ENCODE peak calls at places on chromosomes 2 and 18, in eight cellular contexts. S is GM23248, W is neural progenitor cell, K is SJCRH30, N is PC-9, A is sigmoid colon, V is thoracic aorta, F is kidney. G is an unnamed sample.

GRCh38 chr2:224870341-224870740 is 154.2 kb upstream of the CCDC195 start:
- DNase-seq in K (no peak), F (no peak), W (no peak), S (peak; percentile 44), A (no peak), V (no peak), N (no peak), G (no peak)

GRCh38 chr18:2538236-2538635 is 33.1 kb downstream of the METTL4 start:
- DNase-seq in N (no peak), A (no peak), W (no peak), F (no peak), K (no peak), S (no peak), V (no peak), G (no peak)

GRCh38 chr2:75406138-75406537 is 154.6 kb downstream of the EVA1A start:
- DNase-seq in W (peak; percentile 50), N (no peak), A (no peak), K (no peak), F (no peak), S (no peak), V (no peak), G (no peak)

GRCh38 chr18:55262021-55262560 is 302.8 kb upstream of the CCDC68 start:
- DNase-seq in V (no peak), W (no peak), F (no peak), S (no peak), A (no peak), K (no peak), N (no peak), G (no peak)

GRCh38 chr2:20668871-20669475 is 2.0 kb downstream of the GDF7 start:
- DNase-seq in V (no peak), S (no peak), W (peak; percentile 26), F (no peak), K (no peak), N (no peak), A (no peak), G (no peak)

GRCh38 chr18:35458271-35458670 is 39.5 kb downstream of the INO80C start:
- DNase-seq in A (no peak), V (no peak), K (no peak), S (no peak), F (no peak), N (peak; percentile 41), W (no peak), G (no peak)

GRCh38 chr2:140506606-140507005 is 1624.2 kb downstream of the LRP1B start:
- DNase-seq in W (no peak), A (no peak), F (no peak), V (no peak), N (no peak), K (no peak), S (peak; percentile 90), G (no peak)

GRCh38 chr2:1051585-1051984 is 100.9 kb downstream of the SNTG2 start:
- DNase-seq in V (no peak), A (no peak), S (no peak), F (no peak), N (no peak), K (no peak), W (no peak), G (no peak)

GRCh38 chr2:217886720-217887309 is 116.0 kb downstream of the TNS1 start:
- DNase-seq in K (peak; percentile 82), V (no peak), F (peak; percentile 84), S (peak; percentile 83), W (peak; percentile 87), N (peak; percentile 29), A (peak; percentile 92), G (peak; percentile 79)

GRCh38 chr2:188596054-188596453 is 304.4 kb downstream of the GULP1 start:
- DNase-seq in A (no peak), F (no peak), W (no peak), N (no peak), S (no peak), K (no peak), V (no peak), G (no peak)

GRCh38 chr18:63951302-63951705 is 2.2 kb downstream of the HMSD start:
- DNase-seq in S (peak; percentile 63), A (no peak), W (no peak), F (no peak), N (no peak), K (no peak), V (no peak), G (no peak)

GRCh38 chr2:230582851-230583283 is 129.8 kb upstream of the CAB39 start:
- DNase-seq in V (no peak), S (no peak), K (no peak), F (no peak), W (no peak), A (no peak), N (no peak), G (no peak)

GRCh38 chr2:191554240-191554639 is 123.7 kb upstream of the NABP1 start:
- DNase-seq in K (no peak), V (no peak), F (no peak), S (no peak), A (no peak), N (no peak), W (no peak), G (no peak)

GRCh38 chr2:149363953-149364352 is 33.6 kb downstream of the LYPD6 start:
- DNase-seq in A (no peak), K (no peak), W (peak; percentile 45), N (no peak), S (peak; percentile 27), V (no peak), F (no peak), G (no peak)

GRCh38 chr2:47134386-47135090 is 20.6 kb downstream of the STPG4 start:
- DNase-seq in N (no peak), W (no peak), A (no peak), V (no peak), F (no peak), K (no peak), S (peak; percentile 21), G (no peak)
- H3K4me1 ChIP-seq in N (peaks cover 9% of the 10 kb centered on the region), W (no peaks in the 10 kb centered on the region), A (no peaks in the 10 kb centered on the region), V (no peaks in the 10 kb centered on the region), F (no peaks in the 10 kb centered on the region), K (peaks cover 17% of the 10 kb centered on the region), S (no peaks in the 10 kb centered on the region), G (peaks cover 1% of the 10 kb centered on the region)

GRCh38 chr18:8498905-8499304 is 110.3 kb upstream of the RAB12 start:
- DNase-seq in S (no peak), K (no peak), A (peak; percentile 33), V (no peak), N (no peak), W (no peak), F (no peak), G (no peak)
- H3K9me3 ChIP-seq in S (no peaks in the 10 kb centered on the region), K (no peaks in the 10 kb centered on the region), A (no peaks in the 10 kb centered on the region), V (no peaks in the 10 kb centered on the region), N (peaks cover 3% of the 10 kb centered on the region), W (no peaks in the 10 kb centered on the region), F (no peaks in the 10 kb centered on the region), G (no peaks in the 10 kb centered on the region)

DNA sequence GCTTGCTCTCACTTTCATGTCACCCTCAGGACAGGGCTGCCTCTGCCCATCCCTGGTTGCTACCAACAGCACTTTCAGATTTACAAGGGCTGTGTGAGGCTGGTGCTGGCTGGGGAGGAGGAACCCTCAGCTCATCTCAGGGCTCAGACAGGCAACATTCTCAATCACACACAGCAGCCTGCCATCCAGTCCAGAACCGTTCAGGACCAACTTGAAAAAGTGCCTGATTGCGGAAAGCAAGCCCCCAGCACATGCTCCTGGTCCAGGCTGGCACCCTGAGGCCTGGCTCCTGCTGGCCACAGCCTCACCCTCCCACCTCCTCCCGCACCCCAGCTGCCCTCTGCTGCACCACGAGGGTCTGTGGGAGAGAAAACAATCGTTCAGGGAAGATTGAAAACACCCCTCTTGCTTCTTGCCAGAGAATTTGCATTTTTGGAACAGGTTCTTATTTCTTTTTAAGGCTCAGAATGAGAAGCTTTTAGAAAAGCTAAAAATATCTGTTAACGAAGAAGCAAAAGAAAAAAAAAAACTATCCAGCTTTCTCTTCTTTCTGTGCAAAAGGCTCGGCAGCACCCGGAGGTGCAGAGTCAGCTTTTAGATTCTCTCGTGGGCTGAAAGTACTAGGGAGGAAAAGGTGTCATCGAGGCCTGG is 403.8 kb upstream of the ID2 start:
- DNase-seq in V (no peak), F (no peak), A (no peak), W (no peak), N (no peak), S (no peak), K (no peak), G (no peak)
- H3K4me1 ChIP-seq in V (peaks cover 11% of the 10 kb centered on the region), F (no peaks in the 10 kb centered on the region), A (no peaks in the 10 kb centered on the region), W (peaks cover 6% of the 10 kb centered on the region), N (no peaks in the 10 kb centered on the region), S (no peaks in the 10 kb centered on the region), K (no peaks in the 10 kb centered on the region), G (peaks cover 12% of the 10 kb centered on the region)

GRCh38 chr2:33616873-33617272 is 17.8 kb upstream of the FAM98A start:
- DNase-seq in V (no peak), W (no peak), K (no peak), N (no peak), F (no peak), S (no peak), A (no peak), G (no peak)

GRCh38 chr2:33617401-33617800 is 18.3 kb upstream of the FAM98A start:
- DNase-seq in N (no peak), V (no peak), W (no peak), A (no peak), F (no peak), K (no peak), S (no peak), G (no peak)

GRCh38 chr2:33619028-33619427 is 19.9 kb upstream of the FAM98A start:
- DNase-seq in F (no peak), V (no peak), S (no peak), K (no peak), W (no peak), A (no peak), N (peak; percentile 29), G (no peak)

GRCh38 chr2:33614190-33614589 is 15.1 kb upstream of the FAM98A start:
- DNase-seq in A (no peak), N (peak; percentile 9), K (no peak), V (no peak), S (no peak), W (no peak), F (no peak), G (no peak)

DNA sequence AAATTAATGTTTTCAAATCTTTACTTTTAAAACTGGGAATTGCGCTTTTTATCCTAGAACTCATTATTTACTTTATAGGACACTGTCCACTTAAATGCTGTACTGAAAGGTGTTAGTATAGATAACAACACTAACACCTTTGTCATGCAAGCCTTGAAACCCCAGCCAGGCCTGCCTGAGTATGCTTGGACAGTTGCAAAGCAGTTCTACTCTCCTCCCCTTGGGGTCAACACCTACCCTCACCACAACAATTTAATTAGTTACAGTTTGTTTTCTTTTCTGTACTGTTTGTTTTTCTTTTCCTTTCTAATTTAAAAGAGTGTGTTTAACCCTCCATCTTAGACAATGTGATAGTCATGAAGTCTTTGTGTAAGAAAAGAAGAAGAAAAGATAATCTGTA is 18.9 kb upstream of the FAM98A start:
- DNase-seq in W (no peak), V (no peak), A (no peak), N (peak; percentile 5), S (no peak), F (no peak), K (no peak), G (no peak)
- H3K9me3 ChIP-seq in W (no peaks in the 10 kb centered on the region), V (no peaks in the 10 kb centered on the region), A (no peaks in the 10 kb centered on the region), N (no peaks in the 10 kb centered on the region), S (no peaks in the 10 kb centered on the region), F (peaks cover 7% of the 10 kb centered on the region), K (peaks cover 9% of the 10 kb centered on the region), G (no peaks in the 10 kb centered on the region)